ENCODE peak calls at places on chromosomes 6 and 20, in six cellular contexts. J, S, E, C, Z and D are unnamed samples.

GRCh38 chr20:13221673-13222318 is 722 bp downstream of the ISM1 start:
- DNase-seq in S (peak), Z (peak), C (peak), J (peak), E (peak), D (peak)

GRCh38 chr6:84089081-84089480 is 55.5 kb downstream of the MRAP2 start:
- DNase-seq in J (no peak), E (no peak), Z (no peak), C (no peak), S (no peak), D (no peak)

GRCh38 chr20:33674294-33675126 is at the start of gene NECAB3:
- DNase-seq in Z (peak), J (peak), S (no peak), C (peak), E (peak), D (peak)

GRCh38 chr6:30625511-30625910 is 1.2 kb upstream of the ATAT1 start:
- DNase-seq in S (no peak), Z (no peak), E (no peak), C (no peak), J (no peak), D (no peak)

GRCh38 chr6:30006170-30007131 is 54.6 kb upstream of the POLR1H start:
- DNase-seq in E (peak), Z (peak), J (peak), C (peak), S (no peak), D (peak)

GRCh38 chr6:10417681-10418104 is 2.8 kb upstream of the TFAP2A start:
- DNase-seq in C (no peak), E (no peak), J (no peak), S (no peak), Z (no peak), D (no peak)

GRCh38 chr20:25173886-25174308 is 21.6 kb upstream of the ENTPD6 start:
- DNase-seq in C (no peak), E (no peak), Z (no peak), S (no peak), J (no peak), D (no peak)

GRCh38 chr20:9945406-9945805 is 89.4 kb upstream of the ANKEF1 start:
- DNase-seq in S (peak), J (no peak), E (no peak), Z (no peak), C (no peak), D (no peak)

GRCh38 chr6:73657201-73657600 is 3.4 kb upstream of the SLC17A5 start:
- DNase-seq in J (no peak), Z (no peak), C (no peak), E (no peak), S (no peak), D (no peak)

GRCh38 chr6:34390531-34391013 is 1.9 kb downstream of the NUDT3 start:
- DNase-seq in E (no peak), J (no peak), Z (no peak), C (no peak), S (no peak), D (no peak)

GRCh38 chr6:33433001-33433559 is 13.2 kb downstream of the SYNGAP1 start:
- DNase-seq in E (no peak), J (no peak), C (no peak), S (no peak), Z (no peak), D (no peak)

GRCh38 chr20:4748847-4749246 is 27.1 kb downstream of the PRND start:
- DNase-seq in C (no peak), E (no peak), S (no peak), J (no peak), Z (no peak), D (no peak)

GRCh38 chr20:56229821-56230220 is 18.7 kb upstream of the MC3R start:
- DNase-seq in J (no peak), S (no peak), Z (no peak), C (no peak), E (no peak), D (no peak)

GRCh38 chr20:23163562-23163961 is 77.4 kb upstream of the CD93 start:
- DNase-seq in S (no peak), C (no peak), E (no peak), Z (no peak), J (no peak), D (no peak)

GRCh38 chr6:105178110-105178509 is 1.7 kb downstream of the POPDC3 start:
- DNase-seq in E (no peak), Z (no peak), C (no peak), J (no peak), S (peak), D (no peak)

GRCh38 chr6:131532476-131533108 is 40.4 kb upstream of the ARG1 start:
- DNase-seq in C (peak), S (no peak), J (no peak), E (no peak), Z (no peak), D (no peak)

GRCh38 chr6:11192167-11192566 is 40.3 kb downstream of the NEDD9 start:
- DNase-seq in J (no peak), E (no peak), S (no peak), C (no peak), Z (no peak), D (no peak)

GRCh38 chr20:32524871-32525501 is 60.1 kb downstream of the NOL4L start:
- DNase-seq in E (no peak), C (no peak), J (no peak), S (no peak), Z (peak), D (peak)

GRCh38 chr20:45021626-45022025 is 55.3 kb downstream of the STK4 start:
- DNase-seq in J (no peak), C (no peak), S (no peak), E (no peak), Z (no peak), D (no peak)

GRCh38 chr20:57047281-57048026 is 219.0 kb downstream of the BMP7 start:
- DNase-seq in E (no peak), J (no peak), Z (peak), C (no peak), S (no peak), D (peak)

GRCh38 chr6:18329781-18330180 is 57.4 kb upstream of the RNF144B start:
- DNase-seq in J (no peak), Z (no peak), E (no peak), S (no peak), C (no peak), D (no peak)

GRCh38 chr6:140062042-140063041 is 687.9 kb upstream of the CITED2 start:
- DNase-seq in S (peak), E (peak), J (peak), C (no peak), Z (peak), D (peak)

GRCh38 chr6:30759575-30760239 is 15.4 kb upstream of the IER3 start:
- DNase-seq in C (no peak), Z (no peak), E (no peak), S (peak), J (no peak), D (no peak)

GRCh38 chr6:43086022-43086658 is 10.0 kb downstream of the PTK7 start:
- DNase-seq in C (no peak), Z (no peak), J (peak), E (no peak), S (no peak), D (no peak)

GRCh38 chr20:50536333-50536732 is 26.1 kb downstream of the PTPN1 start:
- DNase-seq in S (peak), E (no peak), Z (no peak), C (no peak), J (no peak), D (no peak)
- TF ChIP-seq CTCF in S (no peak), E (no peak), Z (no peak), C (no peak), J (no peak), D (no peak)

DNA sequence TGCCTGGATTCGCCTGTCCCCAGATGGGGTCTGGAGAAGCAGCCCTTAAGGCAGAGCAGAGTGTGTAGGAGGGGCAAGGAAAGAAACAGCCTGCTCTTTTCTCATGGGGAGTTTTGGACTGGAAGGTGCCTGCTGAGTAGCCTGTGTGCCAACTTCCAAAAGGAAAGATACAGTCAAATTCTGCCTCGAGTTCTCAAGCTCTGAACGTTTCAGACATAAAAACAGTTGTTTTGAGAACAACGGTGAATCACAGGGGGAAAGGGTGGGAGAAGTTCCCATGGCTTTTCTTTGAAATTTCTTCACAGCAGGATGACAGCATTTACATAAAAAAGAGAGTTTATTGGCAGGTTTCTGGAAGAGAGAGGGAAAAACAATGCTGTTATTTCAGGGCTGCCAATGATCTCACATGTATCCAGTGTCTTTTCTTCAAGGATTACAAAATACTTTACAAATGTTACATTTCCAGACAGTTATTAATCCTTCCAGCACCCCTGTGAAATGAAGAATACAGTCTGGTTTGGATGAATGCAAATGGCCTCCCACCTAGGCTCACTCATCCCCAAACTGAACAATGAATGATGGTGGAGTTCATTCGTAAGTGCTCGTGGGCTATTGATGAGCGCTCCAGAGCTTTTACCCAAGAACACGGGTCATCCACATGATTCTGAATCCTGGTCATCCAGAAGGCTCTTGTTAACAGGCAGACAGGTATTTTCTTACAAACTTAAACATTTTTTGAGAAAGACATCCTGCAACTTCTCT is 33.8 kb upstream of the ECI2 start:
- DNase-seq in E (no peak), J (no peak), S (peak), C (no peak), Z (no peak), D (no peak)
- H3K27ac ChIP-seq in E (no peak), J (no peak), S (no peak), C (no peak), Z (no peak), D (no peak)

GRCh38 chr6:89539779-89540178 is 98.8 kb downstream of the LYRM2 start:
- DNase-seq in S (no peak), Z (no peak), C (no peak), J (no peak), E (no peak), D (no peak)

GRCh38 chr6:89530982-89531381 is 98.0 kb downstream of the ANKRD6 start:
- DNase-seq in J (no peak), Z (no peak), C (no peak), E (no peak), S (no peak), D (no peak)

DNA sequence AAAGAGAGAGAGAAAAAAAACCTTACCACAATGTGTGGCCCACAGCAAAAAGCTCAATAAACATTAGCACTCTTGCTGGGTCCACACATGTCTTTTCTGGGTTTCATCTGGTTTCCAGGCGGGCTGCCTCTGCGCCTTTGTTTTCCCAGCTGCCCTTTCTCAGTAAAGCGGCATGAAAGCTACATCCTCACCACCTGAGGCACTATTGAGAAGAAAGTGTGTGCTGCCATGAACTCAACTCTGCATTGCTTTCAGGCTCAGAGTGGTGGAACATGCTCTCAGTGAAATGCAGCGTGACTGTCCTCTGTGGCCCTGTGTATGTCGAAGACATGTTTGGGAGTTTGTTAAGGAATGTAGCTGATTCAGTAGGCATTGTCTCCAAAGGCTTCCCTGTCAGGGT is 102.3 kb downstream of the LYRM2 start:
- DNase-seq in E (no peak), S (no peak), C (no peak), J (no peak), Z (no peak), D (no peak)
- TF ChIP-seq CTCF in E (no peak), S (no peak), C (no peak), J (no peak), Z (no peak), D (no peak)

GRCh38 chr6:16660157-16660497 is 101.1 kb downstream of the ATXN1 start:
- DNase-seq in S (no peak), J (no peak), Z (no peak), E (no peak), C (no peak), D (no peak)
- H3K27ac ChIP-seq in S (no peak), J (no peak), Z (no peak), E (no peak), C (no peak), D (no peak)

GRCh38 chr6:87929843-87930288 is 117.8 kb upstream of the SPACA1 start:
- DNase-seq in C (peak), E (peak), J (peak), S (peak), Z (peak), D (peak)
- TF ChIP-seq CTCF in C (peak), E (peak), J (peak), S (peak), Z (peak), D (peak)

GRCh38 chr6:7535498-7535897 is 6.0 kb upstream of the DSP start:
- DNase-seq in S (peak), Z (no peak), J (no peak), E (no peak), C (no peak), D (no peak)
- H3K27ac ChIP-seq in S (peak), Z (no peak), J (no peak), E (no peak), C (no peak), D (no peak)